ENCODE peak calls at places on chromosome 9, in five cellular contexts. O is K562, I is ovary, H is thyroid gland, W is adrenal gland. D is an unnamed sample.
A peak's percentile ranks its signal among the peaks of the same experiment; 100 is the strongest.

GRCh38 chr9:120412425-120412951 is 167.5 kb downstream of the CDK5RAP2 start:
- DNase-seq in W (no peak), I (no peak), H (no peak), O (no peak), D (no peak)

GRCh38 chr9:31848505-31849285 is 535.7 kb upstream of the ACO1 start:
- DNase-seq in H (no peak), W (no peak), I (no peak), O (peak; percentile 63), D (no peak)

GRCh38 chr9:134251296-134251695 is 75.0 kb upstream of the RXRA start:
- DNase-seq in H (no peak), W (no peak), I (no peak), O (no peak), D (no peak)

GRCh38 chr9:122190597-122191381 is 31.1 kb downstream of the MORN5 start:
- DNase-seq in I (no peak), W (no peak), H (no peak), O (no peak), D (no peak)

GRCh38 chr9:14179449-14179848 is 134.5 kb downstream of the NFIB start:
- DNase-seq in W (no peak), H (peak; percentile 17), O (no peak), I (no peak), D (no peak)

GRCh38 chr9:95004452-95005275 is 278.2 kb downstream of the AOPEP start:
- DNase-seq in H (peak; percentile 67), I (peak; percentile 78), O (peak; percentile 63), W (peak; percentile 67), D (no peak)

GRCh38 chr9:121278535-121279169 is 10.7 kb downstream of the GSN start:
- DNase-seq in O (peak; percentile 81), H (peak; percentile 77), I (peak; percentile 72), W (peak; percentile 71), D (peak; percentile 88)

GRCh38 chr9:32426278-32426939 is 42.0 kb downstream of the ACO1 start:
- DNase-seq in O (no peak), H (no peak), W (no peak), I (peak; percentile 61), D (no peak)

GRCh38 chr9:85515021-85515420 is 226.7 kb downstream of the AGTPBP1 start:
- DNase-seq in H (no peak), O (no peak), W (no peak), I (no peak), D (no peak)

GRCh38 chr9:6428940-6429889 is 16.2 kb downstream of the UHRF2 start:
- DNase-seq in H (peak; percentile 29), I (no peak), O (no peak), W (no peak), D (no peak)

GRCh38 chr9:130320697-130321080 is 55.1 kb downstream of the HMCN2 start:
- DNase-seq in H (peak; percentile 53), I (no peak), O (peak; percentile 56), W (no peak), D (no peak)

GRCh38 chr9:129644365-129644764 is 2.4 kb upstream of the ASB6 start:
- DNase-seq in O (no peak), I (no peak), H (no peak), W (peak; percentile 12), D (no peak)

GRCh38 chr9:33816327-33817252 is at the start of gene UBE2R2:
- DNase-seq in O (peak; percentile 96), I (peak; percentile 93), W (peak; percentile 94), H (peak; percentile 88), D (peak; percentile 98)
- TF ChIP-seq POLR2A in O (peak; percentile 82), I (peak; percentile 60), W (peak; percentile 63), H (peak; percentile 72), D (no peak)

GRCh38 chr9:20378851-20379250 is 243.4 kb downstream of the MLLT3 start:
- DNase-seq in O (no peak), I (no peak), W (no peak), H (no peak), D (no peak)

GRCh38 chr9:20380546-20380945 is 241.8 kb downstream of the MLLT3 start:
- DNase-seq in O (no peak), H (no peak), W (no peak), I (no peak), D (no peak)

GRCh38 chr9:20379804-20380225 is 242.5 kb downstream of the MLLT3 start:
- DNase-seq in H (no peak), I (no peak), O (no peak), W (no peak), D (no peak)

GRCh38 chr9:20384642-20385041 is 237.7 kb downstream of the MLLT3 start:
- DNase-seq in O (no peak), I (no peak), W (no peak), H (no peak), D (no peak)

GRCh38 chr9:20382460-20383071 is 239.7 kb downstream of the MLLT3 start:
- DNase-seq in O (no peak), W (no peak), H (no peak), I (no peak), D (no peak)
- TF ChIP-seq POLR2A in O (no peak), W (no peak), H (no peak), I (no peak), D (no peak)

GRCh38 chr9:127785023-127785932 is 556 bp upstream of the CDK9 start:
- DNase-seq in H (peak; percentile 87), I (peak; percentile 93), W (peak; percentile 90), O (peak; percentile 91), D (peak; percentile 86)
- TF ChIP-seq POLR2A in H (no peak), I (peak; percentile 11), W (peak; percentile 55), O (no peak), D (no peak)

GRCh38 chr9:131677051-131677444 is 62.8 kb downstream of the RAPGEF1 start:
- DNase-seq in H (no peak), W (no peak), O (no peak), I (no peak), D (no peak)

GRCh38 chr9:131679261-131680020 is 60.4 kb downstream of the RAPGEF1 start:
- DNase-seq in H (no peak), I (no peak), W (no peak), O (no peak), D (no peak)

GRCh38 chr9:131678499-131679111 is 61.3 kb downstream of the RAPGEF1 start:
- DNase-seq in H (peak; percentile 72), I (no peak), W (no peak), O (peak; percentile 76), D (peak; percentile 84)

GRCh38 chr9:131676431-131676972 is 63.4 kb downstream of the RAPGEF1 start:
- DNase-seq in W (no peak), H (peak; percentile 36), I (no peak), O (no peak), D (no peak)

DNA sequence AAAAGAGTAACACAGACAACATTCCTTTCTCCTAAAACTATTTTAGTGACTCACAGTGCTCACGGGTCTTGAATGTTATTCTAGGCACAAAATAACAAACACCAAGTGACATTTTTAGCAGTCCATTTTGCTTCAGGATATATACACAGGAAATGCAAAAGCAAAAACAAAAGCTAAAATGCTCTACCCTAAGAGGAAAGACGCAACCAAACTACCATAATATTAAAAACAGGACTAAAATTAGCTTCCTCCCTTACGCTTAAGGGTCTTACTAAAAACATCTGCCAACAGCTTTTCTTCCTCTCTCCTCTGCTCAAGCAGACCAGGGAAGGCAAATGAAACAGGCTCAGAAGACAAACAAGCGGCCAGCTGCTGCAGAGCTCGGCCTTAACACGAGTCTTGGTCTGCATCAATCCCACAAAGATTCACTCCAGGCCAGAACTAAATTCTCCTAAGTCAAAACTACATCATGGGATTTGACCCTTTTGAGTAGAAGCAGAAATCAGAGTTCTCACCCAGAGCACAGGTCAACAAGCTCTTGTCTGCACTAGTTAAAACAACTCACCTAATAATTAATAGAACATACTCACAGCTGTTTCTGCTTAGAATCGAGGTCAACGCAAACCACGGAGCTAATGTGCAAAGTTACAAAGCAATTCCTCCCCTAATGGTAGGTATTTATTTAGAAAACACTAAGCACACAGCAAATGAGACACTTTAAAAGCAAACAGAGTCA is 62.3 kb downstream of the RAPGEF1 start:
- DNase-seq in I (no peak), H (no peak), W (no peak), O (no peak), D (no peak)
- TF ChIP-seq POLR2A in I (no peak), H (no peak), W (no peak), O (no peak), D (no peak)

GRCh38 chr9:136052433-136052880 is 42.6 kb downstream of the NACC2 start:
- DNase-seq in O (no peak), I (no peak), W (no peak), H (peak; percentile 68), D (peak; percentile 84)
- TF ChIP-seq POLR2A in O (no peak), I (no peak), W (no peak), H (no peak), D (no peak)

GRCh38 chr9:125444956-125445506 is 183.4 kb downstream of the GAPVD1 start:
- DNase-seq in H (no peak), W (no peak), O (no peak), I (no peak), D (no peak)
- TF ChIP-seq POLR2A in H (no peak), W (no peak), O (no peak), I (no peak), D (no peak)

D was measured in lower leg skin.